ENCODE peak calls at places on chromosome 10, in four cellular contexts. W is GM12865, C is endothelial cell, R is AG10803. N is an unnamed sample.

GRCh38 chr10:133324198-133324792 is 12.4 kb downstream of the CALY start:
- DNase-seq in W (peak), C (no peak), R (peak), N (peak)

GRCh38 chr10:88293651-88294230 is 289.4 kb downstream of the RNLS start:
- DNase-seq in W (no peak), C (no peak), R (no peak), N (no peak)

GRCh38 chr10:14032406-14032998 is 298.2 kb downstream of the FRMD4A start:
- DNase-seq in W (peak), C (peak), R (no peak), N (peak)

GRCh38 chr10:14562615-14563214 is 212.0 kb downstream of the FAM107B start:
- DNase-seq in W (no peak), C (no peak), R (peak), N (no peak)

GRCh38 chr10:51125518-51125917 is 51.2 kb downstream of the PRKG1 start:
- DNase-seq in W (no peak), C (no peak), R (no peak), N (no peak)

GRCh38 chr10:97047788-97048187 is 138.0 kb downstream of the SLIT1 start:
- DNase-seq in W (no peak), C (no peak), R (no peak), N (no peak)

GRCh38 chr10:78139336-78139735 is 105.7 kb downstream of the RPS24 start:
- DNase-seq in W (no peak), C (no peak), R (no peak), N (no peak)

GRCh38 chr10:124949543-124949942 is 7.6 kb downstream of the ZRANB1 start:
- DNase-seq in W (no peak), C (no peak), R (peak), N (no peak)

GRCh38 chr10:91247360-91248111 is 27.1 kb downstream of the PCGF5 start:
- DNase-seq in W (no peak), C (no peak), R (peak), N (no peak)

GRCh38 chr10:20625868-20626267 is 271.2 kb downstream of the NEBL start:
- DNase-seq in W (no peak), C (no peak), R (no peak), N (no peak)

GRCh38 chr10:101032637-101033201 is 1.7 kb downstream of the SFXN3 start:
- DNase-seq in W (no peak), C (peak), R (peak), N (no peak)

GRCh38 chr10:86310702-86311101 is 55.9 kb downstream of the GRID1 start:
- DNase-seq in W (no peak), C (no peak), R (no peak), N (no peak)

GRCh38 chr10:4074559-4075407 is 289.8 kb upstream of the KLF6 start:
- DNase-seq in W (no peak), C (no peak), R (peak), N (no peak)

GRCh38 chr10:117186832-117187615 is 10.3 kb upstream of the KCNK18 start:
- DNase-seq in W (no peak), C (no peak), R (peak), N (no peak)

GRCh38 chr10:92239600-92240288 is 51.1 kb downstream of the CPEB3 start:
- DNase-seq in W (peak), C (peak), R (peak), N (peak)

GRCh38 chr10:79379512-79380124 is 32.3 kb downstream of the PPIF start:
- DNase-seq in W (no peak), C (no peak), R (peak), N (peak)

GRCh38 chr10:102322914-102323313 is 72.6 kb upstream of the NFKB2 start:
- DNase-seq in W (peak), C (no peak), R (peak), N (no peak)

GRCh38 chr10:6427357-6427959 is 152.6 kb downstream of the PRKCQ start:
- DNase-seq in W (no peak), C (no peak), R (no peak), N (no peak)

GRCh38 chr10:47050618-47051455 is 139.6 kb downstream of the PTPN20 start:
- DNase-seq in W (no peak), C (no peak), R (no peak), N (no peak)

GRCh38 chr10:15546606-15547005 is 173.1 kb downstream of the ITGA8 start:
- DNase-seq in W (no peak), C (no peak), R (no peak), N (no peak)

GRCh38 chr10:22649977-22650376 is 64.4 kb downstream of the PIP4K2A start:
- DNase-seq in W (no peak), C (no peak), R (no peak), N (no peak)

GRCh38 chr10:60846173-60846572 is 67.9 kb downstream of the CDK1 start:
- DNase-seq in W (no peak), C (no peak), R (peak), N (no peak)

GRCh38 chr10:114250246-114250645 is 11.2 kb downstream of the VWA2 start:
- DNase-seq in W (no peak), C (no peak), R (no peak), N (no peak)

GRCh38 chr10:99711129-99711719 is 20.7 kb downstream of the COX15 start:
- DNase-seq in W (peak), C (peak), R (peak), N (peak)
- TF ChIP-seq CTCF in W (peak), C (peak), R (peak), N (peak)

DNA sequence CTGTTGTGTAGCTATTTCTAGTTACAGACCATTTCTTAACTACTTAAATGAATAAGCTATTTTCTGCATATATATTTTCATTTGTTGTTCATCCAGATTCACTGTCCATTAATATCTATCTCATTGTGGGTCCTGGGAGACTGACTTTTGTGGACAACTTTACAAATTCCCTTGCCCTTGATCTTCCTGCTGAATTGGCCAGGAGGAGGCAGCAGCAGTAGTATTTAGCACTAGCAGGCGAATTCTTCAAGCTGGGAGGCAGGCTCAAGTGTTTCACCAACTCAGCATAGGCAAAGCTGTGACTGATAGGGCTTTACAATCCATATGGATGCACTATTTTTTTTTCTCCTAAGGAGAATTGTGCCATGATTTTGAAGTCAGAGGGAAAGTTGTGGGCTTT is 461.0 kb upstream of the NRG3 start:
- DNase-seq in W (no peak), C (peak), R (no peak), N (no peak)
- TF ChIP-seq CTCF in W (no peak), C (no peak), R (no peak), N (no peak)

GRCh38 chr10:23886355-23886754 is 322.6 kb upstream of the KIAA1217 start:
- DNase-seq in W (peak), C (peak), R (no peak), N (no peak)
- TF ChIP-seq CTCF in W (no peak), C (no peak), R (no peak), N (no peak)

GRCh38 chr10:7944537-7944936 is 110.0 kb upstream of the GATA3 start:
- DNase-seq in W (no peak), C (no peak), R (no peak), N (no peak)

GRCh38 chr10:7942859-7943258 is 111.6 kb upstream of the GATA3 start:
- DNase-seq in W (no peak), C (no peak), R (no peak), N (no peak)

GRCh38 chr10:7948601-7949000 is 105.9 kb upstream of the GATA3 start:
- DNase-seq in W (no peak), C (no peak), R (no peak), N (no peak)

GRCh38 chr10:7945025-7945424 is 109.5 kb upstream of the GATA3 start:
- DNase-seq in W (no peak), C (no peak), R (no peak), N (no peak)

GRCh38 chr10:7945469-7946187 is 108.9 kb upstream of the GATA3 start:
- DNase-seq in W (no peak), C (no peak), R (peak), N (no peak)
- TF ChIP-seq CTCF in W (no peak), C (no peak), R (no peak), N (no peak)

GRCh38 chr10:71197955-71198354 is 14.4 kb upstream of the UNC5B start:
- DNase-seq in W (no peak), C (no peak), R (no peak), N (no peak)
- TF ChIP-seq CTCF in W (no peak), C (no peak), R (no peak), N (no peak)

DNA sequence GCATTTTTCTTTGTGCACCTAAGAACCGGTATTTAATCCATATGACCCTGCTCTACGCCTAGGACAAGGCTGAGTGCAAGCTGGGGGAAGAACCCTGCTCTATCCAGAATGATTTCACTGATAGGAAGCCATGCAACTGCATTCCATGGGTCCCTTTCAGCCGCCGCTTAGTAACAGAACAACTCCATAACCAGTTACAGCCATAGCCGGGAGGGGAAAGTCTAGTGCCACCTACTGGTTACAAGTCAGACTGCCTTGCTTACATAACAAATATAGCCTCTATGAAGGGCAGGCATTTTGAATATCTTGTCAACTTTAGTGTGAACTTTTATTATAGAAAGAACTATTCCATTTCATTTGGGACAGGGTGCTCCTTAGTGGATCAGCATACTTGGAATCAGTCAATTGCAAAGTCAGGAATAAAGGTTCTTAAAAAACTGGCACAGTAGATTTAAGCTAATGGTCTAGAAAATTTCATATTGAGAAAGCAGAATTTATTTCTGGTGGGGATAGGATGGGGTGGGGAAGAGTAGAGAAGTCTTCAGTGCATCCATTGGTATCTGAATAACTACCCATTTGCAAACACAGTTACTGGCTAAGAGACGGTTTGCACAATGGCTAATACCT is 521.7 kb downstream of the ADRA2A start:
- DNase-seq in W (peak), C (peak), R (peak), N (peak)
- TF ChIP-seq CTCF in W (peak), C (peak), R (peak), N (peak)

GRCh38 chr10:29409241-29410051 is 120.6 kb downstream of the LYZL1 start:
- DNase-seq in W (peak), C (no peak), R (peak), N (peak)
- TF ChIP-seq CTCF in W (no peak), C (no peak), R (no peak), N (no peak)

GRCh38 chr10:119526606-119527592 is 15.6 kb downstream of the RGS10 start:
- DNase-seq in W (no peak), C (no peak), R (no peak), N (no peak)
- TF ChIP-seq CTCF in W (no peak), C (peak), R (peak), N (no peak)